ENCODE peak calls at places on chromosomes 13 and 19, in four cellular contexts. H is tibial nerve, K is stomach, I is H1. R is an unnamed sample.

GRCh38 chr13:31725841-31726240 is 13.5 kb upstream of the RXFP2 start:
- DNase-seq in H (no peak), K (no peak), I (no peak), R (no peak)

GRCh38 chr19:27822336-27822735 is 1390.6 kb downstream of the UQCRFS1 start:
- DNase-seq in H (no peak), K (no peak), I (no peak), R (no peak)

GRCh38 chr19:31253816-31254551 is 95.3 kb downstream of the TSHZ3 start:
- DNase-seq in H (no peak), K (no peak), I (no peak), R (no peak)

GRCh38 chr19:1183543-1184172 is 9.6 kb upstream of the SBNO2 start:
- DNase-seq in H (no peak), K (peak), I (no peak), R (no peak)

GRCh38 chr13:49443327-49443688 is 556 bp downstream of the CAB39L start:
- DNase-seq in H (no peak), K (no peak), I (no peak), R (no peak)

GRCh38 chr19:7981661-7982060 is 23.8 kb downstream of the ELAVL1 start:
- DNase-seq in H (no peak), K (no peak), I (no peak), R (no peak)

GRCh38 chr19:31955061-31955460 is 390.3 kb upstream of the ZNF507 start:
- DNase-seq in H (no peak), K (peak), I (no peak), R (no peak)

GRCh38 chr19:38734426-38735256 is 9.6 kb downstream of the CAPN12 start:
- DNase-seq in H (no peak), K (peak), I (no peak), R (peak)

GRCh38 chr13:106415427-106415826 is 120.0 kb downstream of the EFNB2 start:
- DNase-seq in H (no peak), K (no peak), I (no peak), R (no peak)

GRCh38 chr13:77904031-77904430 is 14.6 kb downstream of the EDNRB start:
- DNase-seq in H (no peak), K (no peak), I (no peak), R (no peak)

GRCh38 chr19:1361601-1362384 is 21.9 kb upstream of the NDUFS7 start:
- DNase-seq in H (no peak), K (no peak), I (no peak), R (no peak)

GRCh38 chr19:50255115-50255514 is 51.7 kb downstream of the MYH14 start:
- DNase-seq in H (no peak), K (no peak), I (no peak), R (no peak)

GRCh38 chr13:36718686-36719085 is 44.9 kb downstream of the SERTM1 start:
- DNase-seq in H (no peak), K (no peak), I (no peak), R (no peak)

GRCh38 chr13:49341941-49342340 is 94.2 kb downstream of the CDADC1 start:
- DNase-seq in H (no peak), K (no peak), I (no peak), R (no peak)

GRCh38 chr19:45424191-45425058 is 708 bp upstream of the ERCC1 start:
- DNase-seq in H (no peak), K (peak), I (peak), R (peak)

GRCh38 chr19:46955114-46955812 is 64.4 kb upstream of the NPAS1 start:
- DNase-seq in H (no peak), K (no peak), I (no peak), R (no peak)

GRCh38 chr13:40585911-40586471 is 80.5 kb downstream of the FOXO1 start:
- DNase-seq in H (no peak), K (no peak), I (no peak), R (no peak)

GRCh38 chr19:1063030-1063908 is 3.7 kb upstream of the ARHGAP45 start:
- DNase-seq in H (no peak), K (no peak), I (peak), R (no peak)

GRCh38 chr19:3034845-3035541 is 5.9 kb upstream of the TLE2 start:
- DNase-seq in H (no peak), K (peak), I (peak), R (peak)

GRCh38 chr19:3038214-3038613 is 9.1 kb upstream of the TLE2 start:
- DNase-seq in H (no peak), K (no peak), I (no peak), R (no peak)

GRCh38 chr19:3034194-3034844 is 5.2 kb upstream of the TLE2 start:
- DNase-seq in H (no peak), K (no peak), I (no peak), R (no peak)

GRCh38 chr19:3035542-3036118 is 6.5 kb upstream of the TLE2 start:
- DNase-seq in H (peak), K (peak), I (peak), R (peak)

GRCh38 chr19:3036119-3036794 is 7.2 kb upstream of the TLE2 start:
- DNase-seq in H (peak), K (peak), I (peak), R (peak)
- TF ChIP-seq POLR2A in H (peak), K (no peak), I (no peak), R (no peak)

GRCh38 chr13:111412251-111412650 is 91.8 kb downstream of the TEX29 start:
- DNase-seq in H (no peak), K (no peak), I (no peak), R (no peak)
- TF ChIP-seq EP300 in H (no peak), K (no peak), I (no peak), R (no peak)

GRCh38 chr13:80199067-80199466 is 141.9 kb downstream of the SPRY2 start:
- DNase-seq in H (no peak), K (no peak), I (no peak), R (no peak)
- TF ChIP-seq POLR2A in H (no peak), K (no peak), I (no peak), R (no peak)

DNA sequence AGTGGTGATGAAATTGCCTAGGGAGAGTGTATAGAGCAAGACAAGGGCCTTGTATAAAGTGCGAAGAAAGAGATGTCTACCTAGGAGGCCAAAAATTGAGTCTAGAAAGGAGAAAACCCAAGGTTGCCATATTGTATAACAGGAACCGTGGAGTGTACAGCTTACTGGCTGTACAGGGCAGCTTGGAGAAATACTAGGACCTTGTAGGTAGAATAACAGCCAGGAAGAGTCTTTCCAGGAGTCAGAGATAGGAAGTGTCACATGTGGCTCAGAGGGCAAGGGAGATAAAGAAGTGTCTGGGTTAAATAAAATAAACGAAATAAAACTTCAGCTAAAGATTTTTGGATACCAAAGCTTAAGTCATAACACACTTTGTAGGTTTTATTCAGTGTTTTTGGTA is 12.4 kb downstream of the CDK8 start:
- DNase-seq in H (no peak), K (no peak), I (no peak), R (no peak)
- TF ChIP-seq EP300 in H (no peak), K (no peak), I (no peak), R (no peak)

GRCh38 chr19:3387645-3388589 is 21.5 kb downstream of the NFIC start:
- DNase-seq in H (peak), K (peak), I (no peak), R (peak)
- TF ChIP-seq POLR2A in H (peak), K (no peak), I (no peak), R (peak)